ENCODE peak calls at places on chromosome 14, in five cellular contexts. M is keratinocyte; W is iris pigment epithelial cell; F is adipocyte; V is CD4-positive, alpha-beta T cell. Z is an unnamed sample.

GRCh38 chr14:94670692-94671285 is 58.6 kb downstream of the SERPINA3 start:
- DNase-seq in V (no peak), F (no peak), W (no peak), M (no peak), Z (no peak)

GRCh38 chr14:75628816-75629215 is 31.9 kb downstream of the ERG28 start:
- DNase-seq in M (no peak), V (no peak), W (no peak), F (no peak), Z (no peak)

GRCh38 chr14:94052662-94053061 is 26.5 kb downstream of the OTUB2 start:
- DNase-seq in F (no peak), W (no peak), V (no peak), M (no peak), Z (no peak)

GRCh38 chr14:32073537-32074189 is 3.4 kb upstream of the ARHGAP5 start:
- DNase-seq in V (peak), F (peak), M (no peak), W (peak), Z (peak)

GRCh38 chr14:58104808-58105207 is 47.2 kb downstream of the ARMH4 start:
- DNase-seq in V (no peak), W (peak), F (peak), M (no peak), Z (no peak)

GRCh38 chr14:68074765-68075381 is 255.3 kb downstream of the RAD51B start:
- DNase-seq in F (no peak), V (no peak), W (peak), M (no peak), Z (no peak)

GRCh38 chr14:103742499-103743255 is 27.1 kb downstream of the ZFYVE21 start:
- DNase-seq in V (no peak), F (no peak), M (no peak), W (no peak), Z (no peak)

GRCh38 chr14:103207038-103207403 is 83.8 kb downstream of the TNFAIP2 start:
- DNase-seq in M (no peak), F (peak), V (no peak), W (peak), Z (no peak)

GRCh38 chr14:105248368-105249174 is at the start of gene BTBD6:
- DNase-seq in V (peak), M (no peak), F (peak), W (peak), Z (peak)

GRCh38 chr14:36975834-36976233 is 196.6 kb downstream of the SLC25A21 start:
- DNase-seq in M (no peak), V (no peak), W (no peak), F (peak), Z (peak)

GRCh38 chr14:22422238-22422637 is 166.8 kb downstream of the DAD1 start:
- DNase-seq in M (no peak), V (no peak), W (no peak), F (no peak), Z (no peak)

GRCh38 chr14:96940009-96940408 is 142.8 kb downstream of the VRK1 start:
- DNase-seq in F (no peak), M (no peak), V (no peak), W (peak), Z (peak)

GRCh38 chr14:36751920-36752319 is 90.3 kb downstream of the PAX9 start:
- DNase-seq in V (no peak), M (no peak), W (no peak), F (no peak), Z (no peak)

GRCh38 chr14:59427653-59428578 is 37.3 kb downstream of the GPR135 start:
- DNase-seq in M (no peak), W (peak), F (peak), V (no peak), Z (no peak)